ENCODE peak calls at places on chromosomes 16 and 17, in four cellular contexts. B, I, E and A are unnamed samples.
A peak's percentile ranks its signal among the peaks of the same experiment; 100 is the strongest.

GRCh38 chr17:42475853-42476252 is 17.2 kb downstream of the ATP6V0A1 start:
- DNase-seq in I (no peak), E (no peak), B (no peak), A (no peak)

GRCh38 chr17:17545031-17545820 is 46.3 kb downstream of the PEMT start:
- DNase-seq in B (no peak), I (no peak), E (no peak), A (no peak)

GRCh38 chr17:40582328-40582901 is 17.1 kb upstream of the CCR7 start:
- DNase-seq in B (no peak), E (peak; percentile 53), I (peak; percentile 56), A (no peak)

GRCh38 chr16:30761427-30761927 is 385 bp downstream of the CFAP119 start:
- DNase-seq in B (peak; percentile 58), I (no peak), E (peak; percentile 35), A (peak; percentile 70)

GRCh38 chr16:15983898-15984297 is 34.5 kb downstream of the ABCC1 start:
- DNase-seq in B (no peak), I (no peak), E (peak; percentile 48), A (no peak)

GRCh38 chr17:978110-979093 is 1.2 kb downstream of the NXN start:
- DNase-seq in E (peak; percentile 31), I (peak; percentile 38), B (no peak), A (peak; percentile 76)

GRCh38 chr16:27779719-27780161 is 229.8 kb downstream of the KATNIP start:
- DNase-seq in I (no peak), E (peak; percentile 66), B (peak; percentile 51), A (peak; percentile 84)

GRCh38 chr17:51427259-51428255 is 167.2 kb downstream of the UTP18 start:
- DNase-seq in I (no peak), E (peak; percentile 15), B (no peak), A (no peak)

GRCh38 chr16:50025544-50025931 is 513 bp downstream of the CNEP1R1 start:
- DNase-seq in E (peak; percentile 7), B (peak; percentile 38), I (peak; percentile 43), A (no peak)

GRCh38 chr16:2146739-2147138 is 1.7 kb upstream of the RAB26 start:
- DNase-seq in B (no peak), I (no peak), E (no peak), A (no peak)

GRCh38 chr16:2145843-2146242 is 2.6 kb upstream of the RAB26 start:
- DNase-seq in B (no peak), I (no peak), E (no peak), A (no peak)

GRCh38 chr16:2148714-2149629 is 547 bp downstream of the RAB26 start:
- DNase-seq in I (peak; percentile 68), B (peak; percentile 74), E (peak; percentile 47), A (peak; percentile 56)

GRCh38 chr16:2147981-2148671 is at the start of gene RAB26:
- DNase-seq in B (peak; percentile 90), I (peak; percentile 93), E (peak; percentile 98), A (peak; percentile 92)

GRCh38 chr16:2147378-2147777 is 1.0 kb upstream of the RAB26 start:
- DNase-seq in B (no peak), E (peak; percentile 89), I (no peak), A (no peak)
- H3K4me1 ChIP-seq in B (peaks cover 43% of the 10 kb centered on the region), E (peaks cover 22% of the 10 kb centered on the region), I (peaks cover 35% of the 10 kb centered on the region), A (peaks cover 31% of the 10 kb centered on the region)

DNA sequence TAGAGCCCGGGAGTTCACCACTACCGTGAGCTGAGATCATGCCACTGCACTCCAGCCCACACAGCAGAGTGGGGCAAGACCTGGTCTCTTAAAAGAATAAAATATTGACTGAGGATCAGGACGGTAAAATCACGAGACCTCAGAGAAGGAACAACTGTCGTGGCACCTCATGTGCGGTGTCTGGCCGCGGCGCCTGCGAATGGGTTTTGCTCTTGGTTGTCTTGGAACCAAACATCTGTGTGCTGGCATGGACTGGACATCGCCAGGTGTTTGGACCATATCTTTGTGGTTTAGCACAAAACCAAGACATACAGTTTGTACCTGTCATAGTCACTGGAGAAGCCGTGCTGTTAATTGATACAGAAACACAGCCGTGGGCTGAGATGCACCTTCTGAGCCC is 212.9 kb upstream of the CHMP6 start:
- DNase-seq in E (no peak), B (no peak), I (no peak), A (no peak)
- TF ChIP-seq CTCF in E (no peak), B (no peak), I (no peak), A (no peak)

GRCh38 chr16:4693956-4694663 is 748 bp downstream of the NUDT16L1 start:
- DNase-seq in E (peak; percentile 73), B (peak; percentile 76), I (peak; percentile 74), A (peak; percentile 37)

GRCh38 chr16:4695473-4696171 is 2.3 kb downstream of the NUDT16L1 start:
- DNase-seq in I (no peak), B (peak; percentile 4), E (no peak), A (no peak)

GRCh38 chr16:4696172-4696904 is 3.0 kb downstream of the NUDT16L1 start:
- DNase-seq in B (peak; percentile 14), I (no peak), E (no peak), A (no peak)

GRCh38 chr16:4693296-4693955 is at the start of gene NUDT16L1:
- DNase-seq in I (peak; percentile 99), B (peak; percentile 98), E (peak; percentile 98), A (peak; percentile 99)

GRCh38 chr16:4694664-4695451 is 1.5 kb downstream of the NUDT16L1 start:
- DNase-seq in E (no peak), I (peak; percentile 43), B (no peak), A (no peak)
- H3K4me1 ChIP-seq in E (peaks cover 22% of the 10 kb centered on the region), I (peaks cover 17% of the 10 kb centered on the region), B (peaks cover 19% of the 10 kb centered on the region), A (no peaks in the 10 kb centered on the region)

GRCh38 chr17:73343168-73343634 is 31.4 kb upstream of the CDC42EP4 start:
- DNase-seq in E (peak; percentile 67), B (peak; percentile 88), I (no peak), A (peak; percentile 96)

GRCh38 chr17:73341350-73342056 is 29.7 kb upstream of the CDC42EP4 start:
- DNase-seq in B (no peak), I (no peak), E (peak; percentile 22), A (no peak)

GRCh38 chr17:73342057-73342522 is 30.3 kb upstream of the CDC42EP4 start:
- DNase-seq in B (peak; percentile 79), E (peak; percentile 88), I (no peak), A (peak; percentile 93)

GRCh38 chr17:73343739-73344454 is 32.1 kb upstream of the CDC42EP4 start:
- DNase-seq in I (no peak), B (no peak), E (no peak), A (no peak)

GRCh38 chr17:73342549-73343167 is 30.9 kb upstream of the CDC42EP4 start:
- DNase-seq in B (no peak), I (no peak), E (no peak), A (peak; percentile 70)
- TF ChIP-seq CTCF in B (no peak), I (no peak), E (no peak), A (peak; percentile 31)

GRCh38 chr17:4316648-4317047 is 49.8 kb downstream of the UBE2G1 start:
- DNase-seq in I (no peak), B (no peak), E (no peak), A (no peak)

GRCh38 chr17:4319221-4319620 is 47.3 kb downstream of the UBE2G1 start:
- DNase-seq in B (no peak), E (no peak), I (no peak), A (no peak)

GRCh38 chr17:4317648-4318047 is 48.8 kb downstream of the UBE2G1 start:
- DNase-seq in I (no peak), E (no peak), B (no peak), A (no peak)

GRCh38 chr17:4318186-4318585 is 48.3 kb downstream of the UBE2G1 start:
- DNase-seq in E (no peak), B (no peak), I (no peak), A (no peak)

DNA sequence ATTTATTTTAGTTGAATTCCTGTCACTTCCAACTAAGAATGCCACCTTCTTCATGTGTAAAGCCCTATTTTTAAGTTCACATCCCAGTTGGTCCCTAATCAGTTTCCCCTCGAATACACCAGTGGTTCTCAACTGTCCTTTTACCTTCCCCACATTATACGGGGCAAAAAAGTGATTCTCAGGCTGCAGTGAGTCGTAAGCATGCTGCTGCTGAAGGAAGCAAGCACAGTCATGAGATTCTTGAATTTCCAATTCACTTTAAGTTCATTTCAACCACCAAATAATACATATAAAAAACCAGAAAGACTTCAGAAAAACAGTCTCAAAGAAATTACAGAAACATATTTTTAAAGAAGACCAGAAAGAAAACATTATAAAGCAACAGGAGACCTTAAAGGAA is 47.9 kb downstream of the UBE2G1 start:
- DNase-seq in E (no peak), B (no peak), I (no peak), A (no peak)
- H3K4me1 ChIP-seq in E (peaks cover 8% of the 10 kb centered on the region), B (peaks cover 17% of the 10 kb centered on the region), I (peaks cover 38% of the 10 kb centered on the region), A (no peaks in the 10 kb centered on the region)

GRCh38 chr17:44564429-44564828 is 7.1 kb downstream of the FZD2 start:
- DNase-seq in E (no peak), I (no peak), B (no peak), A (no peak)
- TF ChIP-seq CTCF in E (no peak), I (no peak), B (no peak), A (no peak)

DNA sequence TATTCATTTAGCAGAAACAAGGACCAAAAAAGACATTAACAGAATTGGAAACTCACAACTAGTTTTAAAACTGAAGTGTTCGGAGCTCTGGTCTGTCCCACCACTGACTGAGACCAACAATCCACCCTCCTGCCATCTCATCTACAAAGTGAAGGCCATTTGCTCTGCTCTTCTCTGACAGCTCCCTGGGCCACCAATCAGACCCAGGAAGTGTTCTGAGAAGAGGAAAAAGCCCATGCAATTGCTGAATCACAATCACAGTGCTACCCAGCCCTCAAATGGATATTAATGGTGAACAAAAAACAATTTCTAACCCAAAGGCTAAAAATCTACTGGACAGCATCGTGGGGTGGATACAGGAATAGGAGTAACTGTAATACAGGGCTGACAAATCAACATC is 2.1 kb downstream of the RPL23 start:
- DNase-seq in I (no peak), E (no peak), B (no peak), A (no peak)
- H3K4me1 ChIP-seq in I (peaks cover 27% of the 10 kb centered on the region), E (peaks cover 22% of the 10 kb centered on the region), B (peaks cover 15% of the 10 kb centered on the region), A (peaks cover 14% of the 10 kb centered on the region)

GRCh38 chr17:49356320-49356719 is 5.7 kb downstream of the ZNF652 start:
- DNase-seq in B (no peak), I (no peak), E (no peak), A (no peak)
- TF ChIP-seq CTCF in B (no peak), I (no peak), E (no peak), A (no peak)

GRCh38 chr17:20120835-20121234 is 111.7 kb downstream of the SPECC1 start:
- DNase-seq in B (no peak), I (no peak), E (no peak), A (no peak)
- H3K4me1 ChIP-seq in B (peaks cover 3% of the 10 kb centered on the region), I (peaks cover 4% of the 10 kb centered on the region), E (no peaks in the 10 kb centered on the region), A (no peaks in the 10 kb centered on the region)